ENCODE peak calls at places on chromosomes 12 and 14, in five cellular contexts. One of them, this sample, is unnamed.
A peak's percentile ranks its signal among the peaks of the same experiment; 100 is the strongest.

GRCh38 chr12:124440841-124441381 is 126.5 kb downstream of the NCOR2 start:
- DNase-seq in T-cell: no peak
- DNase-seq in stimulated activated CD4-positive, alpha-beta T cell treated with anti-CD3 and anti-CD28 coated beads, Interleukin-2, amount 100 ng/mL, for 48 hours: no peak
- DNase-seq in AG10803: no peak
- DNase-seq in mucosa of gallbladder: no peak
- DNase-seq in this sample: no peak

GRCh38 chr12:45634273-45634917 is 95.1 kb upstream of the ARID2 start:
- DNase-seq in T-cell: no peak
- DNase-seq in stimulated activated CD4-positive, alpha-beta T cell treated with anti-CD3 and anti-CD28 coated beads, Interleukin-2, amount 100 ng/mL, for 48 hours: no peak
- DNase-seq in AG10803: no peak
- DNase-seq in mucosa of gallbladder: no peak
- DNase-seq in this sample: no peak

GRCh38 chr14:30034049-30034635 is 106.5 kb upstream of the PRKD1 start:
- DNase-seq in T-cell: no peak
- DNase-seq in stimulated activated CD4-positive, alpha-beta T cell treated with anti-CD3 and anti-CD28 coated beads, Interleukin-2, amount 100 ng/mL, for 48 hours: no peak
- DNase-seq in AG10803: peak; percentile 51
- DNase-seq in mucosa of gallbladder: no peak
- DNase-seq in this sample: no peak

GRCh38 chr12:18320036-18320617 is 58.8 kb downstream of the PIK3C2G start:
- DNase-seq in T-cell: no peak
- DNase-seq in stimulated activated CD4-positive, alpha-beta T cell treated with anti-CD3 and anti-CD28 coated beads, Interleukin-2, amount 100 ng/mL, for 48 hours: no peak
- DNase-seq in AG10803: peak; percentile 91
- DNase-seq in mucosa of gallbladder: peak; percentile 44
- DNase-seq in this sample: no peak

GRCh38 chr12:90250041-90250440 is 541.4 kb upstream of the ATP2B1 start:
- DNase-seq in T-cell: no peak
- DNase-seq in stimulated activated CD4-positive, alpha-beta T cell treated with anti-CD3 and anti-CD28 coated beads, Interleukin-2, amount 100 ng/mL, for 48 hours: no peak
- DNase-seq in AG10803: no peak
- DNase-seq in mucosa of gallbladder: no peak
- DNase-seq in this sample: no peak

GRCh38 chr14:53953002-53953827 is 3.4 kb downstream of the BMP4 start:
- DNase-seq in T-cell: no peak
- DNase-seq in stimulated activated CD4-positive, alpha-beta T cell treated with anti-CD3 and anti-CD28 coated beads, Interleukin-2, amount 100 ng/mL, for 48 hours: no peak
- DNase-seq in AG10803: peak; percentile 33
- DNase-seq in mucosa of gallbladder: peak; percentile 89
- DNase-seq in this sample: peak; percentile 94

GRCh38 chr12:103645202-103645601 is 58.1 kb downstream of the STAB2 start:
- DNase-seq in T-cell: no peak
- DNase-seq in stimulated activated CD4-positive, alpha-beta T cell treated with anti-CD3 and anti-CD28 coated beads, Interleukin-2, amount 100 ng/mL, for 48 hours: no peak
- DNase-seq in AG10803: peak; percentile 24
- DNase-seq in mucosa of gallbladder: no peak
- DNase-seq in this sample: no peak

GRCh38 chr14:26389646-26390508 is 208.0 kb downstream of the NOVA1 start:
- DNase-seq in T-cell: no peak
- DNase-seq in stimulated activated CD4-positive, alpha-beta T cell treated with anti-CD3 and anti-CD28 coated beads, Interleukin-2, amount 100 ng/mL, for 48 hours: no peak
- DNase-seq in AG10803: peak; percentile 19
- DNase-seq in mucosa of gallbladder: no peak
- DNase-seq in this sample: no peak

GRCh38 chr14:95033851-95034622 is 123.3 kb downstream of the DICER1 start:
- DNase-seq in T-cell: no peak
- DNase-seq in stimulated activated CD4-positive, alpha-beta T cell treated with anti-CD3 and anti-CD28 coated beads, Interleukin-2, amount 100 ng/mL, for 48 hours: no peak
- DNase-seq in AG10803: no peak
- DNase-seq in mucosa of gallbladder: no peak
- DNase-seq in this sample: peak; percentile 73

GRCh38 chr12:74915718-74916117 is 293.9 kb downstream of the KCNC2 start:
- DNase-seq in T-cell: no peak
- DNase-seq in stimulated activated CD4-positive, alpha-beta T cell treated with anti-CD3 and anti-CD28 coated beads, Interleukin-2, amount 100 ng/mL, for 48 hours: no peak
- DNase-seq in AG10803: no peak
- DNase-seq in mucosa of gallbladder: no peak
- DNase-seq in this sample: no peak

GRCh38 chr12:115155665-115156645 is 472.0 kb upstream of the TBX3 start:
- DNase-seq in T-cell: no peak
- DNase-seq in stimulated activated CD4-positive, alpha-beta T cell treated with anti-CD3 and anti-CD28 coated beads, Interleukin-2, amount 100 ng/mL, for 48 hours: no peak
- DNase-seq in AG10803: peak; percentile 98
- DNase-seq in mucosa of gallbladder: no peak
- DNase-seq in this sample: no peak

GRCh38 chr12:100190013-100190394 is 10.6 kb upstream of the ACTR6 start:
- DNase-seq in T-cell: no peak
- DNase-seq in stimulated activated CD4-positive, alpha-beta T cell treated with anti-CD3 and anti-CD28 coated beads, Interleukin-2, amount 100 ng/mL, for 48 hours: no peak
- DNase-seq in AG10803: no peak
- DNase-seq in mucosa of gallbladder: no peak
- DNase-seq in this sample: peak; percentile 59

GRCh38 chr14:37650356-37651037 is 55.1 kb downstream of the TTC6 start:
- DNase-seq in T-cell: no peak
- DNase-seq in stimulated activated CD4-positive, alpha-beta T cell treated with anti-CD3 and anti-CD28 coated beads, Interleukin-2, amount 100 ng/mL, for 48 hours: no peak
- DNase-seq in AG10803: no peak
- DNase-seq in mucosa of gallbladder: no peak
- DNase-seq in this sample: no peak

GRCh38 chr14:54094765-54095164 is 138.1 kb upstream of the BMP4 start:
- DNase-seq in T-cell: no peak
- DNase-seq in stimulated activated CD4-positive, alpha-beta T cell treated with anti-CD3 and anti-CD28 coated beads, Interleukin-2, amount 100 ng/mL, for 48 hours: no peak
- DNase-seq in AG10803: no peak
- DNase-seq in mucosa of gallbladder: no peak
- DNase-seq in this sample: no peak

GRCh38 chr12:112140728-112141127 is 15.4 kb downstream of the TRAFD1 start:
- DNase-seq in T-cell: no peak
- DNase-seq in stimulated activated CD4-positive, alpha-beta T cell treated with anti-CD3 and anti-CD28 coated beads, Interleukin-2, amount 100 ng/mL, for 48 hours: no peak
- DNase-seq in AG10803: no peak
- DNase-seq in mucosa of gallbladder: no peak
- DNase-seq in this sample: peak; percentile 23

GRCh38 chr12:118330421-118331018 is 42.2 kb downstream of the TAOK3 start:
- DNase-seq in T-cell: no peak
- DNase-seq in stimulated activated CD4-positive, alpha-beta T cell treated with anti-CD3 and anti-CD28 coated beads, Interleukin-2, amount 100 ng/mL, for 48 hours: no peak
- DNase-seq in AG10803: peak; percentile 53
- DNase-seq in mucosa of gallbladder: no peak
- DNase-seq in this sample: no peak

GRCh38 chr14:102421366-102422057 is 58.8 kb downstream of the TECPR2 start:
- DNase-seq in T-cell: no peak
- DNase-seq in stimulated activated CD4-positive, alpha-beta T cell treated with anti-CD3 and anti-CD28 coated beads, Interleukin-2, amount 100 ng/mL, for 48 hours: no peak
- DNase-seq in AG10803: no peak
- DNase-seq in mucosa of gallbladder: no peak
- DNase-seq in this sample: no peak

GRCh38 chr14:103662591-103662990 is 33.6 kb downstream of the KLC1 start:
- DNase-seq in T-cell: no peak
- DNase-seq in stimulated activated CD4-positive, alpha-beta T cell treated with anti-CD3 and anti-CD28 coated beads, Interleukin-2, amount 100 ng/mL, for 48 hours: no peak
- DNase-seq in AG10803: no peak
- DNase-seq in mucosa of gallbladder: no peak
- DNase-seq in this sample: no peak

GRCh38 chr12:2372178-2372577 is 319.4 kb downstream of the CACNA1C start:
- DNase-seq in T-cell: no peak
- DNase-seq in stimulated activated CD4-positive, alpha-beta T cell treated with anti-CD3 and anti-CD28 coated beads, Interleukin-2, amount 100 ng/mL, for 48 hours: no peak
- DNase-seq in AG10803: no peak
- DNase-seq in mucosa of gallbladder: no peak
- DNase-seq in this sample: no peak

GRCh38 chr12:57732270-57732669 is 6.3 kb downstream of the AGAP2 start:
- DNase-seq in T-cell: no peak
- DNase-seq in stimulated activated CD4-positive, alpha-beta T cell treated with anti-CD3 and anti-CD28 coated beads, Interleukin-2, amount 100 ng/mL, for 48 hours: no peak
- DNase-seq in AG10803: no peak
- DNase-seq in mucosa of gallbladder: no peak
- DNase-seq in this sample: no peak

GRCh38 chr12:81998761-81999378 is 239.7 kb upstream of the PPFIA2 start:
- DNase-seq in T-cell: no peak
- DNase-seq in stimulated activated CD4-positive, alpha-beta T cell treated with anti-CD3 and anti-CD28 coated beads, Interleukin-2, amount 100 ng/mL, for 48 hours: no peak
- DNase-seq in AG10803: no peak
- DNase-seq in mucosa of gallbladder: no peak
- DNase-seq in this sample: no peak

GRCh38 chr14:60508707-60509437 is at the start of gene SIX6:
- DNase-seq in T-cell: no peak
- DNase-seq in stimulated activated CD4-positive, alpha-beta T cell treated with anti-CD3 and anti-CD28 coated beads, Interleukin-2, amount 100 ng/mL, for 48 hours: no peak
- DNase-seq in AG10803: peak; percentile 6
- DNase-seq in mucosa of gallbladder: no peak
- DNase-seq in this sample: no peak

GRCh38 chr14:81205639-81206038 is 15.1 kb downstream of the GTF2A1 start:
- DNase-seq in T-cell: no peak
- DNase-seq in stimulated activated CD4-positive, alpha-beta T cell treated with anti-CD3 and anti-CD28 coated beads, Interleukin-2, amount 100 ng/mL, for 48 hours: no peak
- DNase-seq in AG10803: no peak
- DNase-seq in mucosa of gallbladder: no peak
- DNase-seq in this sample: no peak

GRCh38 chr12:25387136-25388050 is 136.7 kb upstream of the KRAS start:
- DNase-seq in T-cell: peak; percentile 77
- DNase-seq in stimulated activated CD4-positive, alpha-beta T cell treated with anti-CD3 and anti-CD28 coated beads, Interleukin-2, amount 100 ng/mL, for 48 hours: peak; percentile 68
- DNase-seq in AG10803: peak; percentile 88
- DNase-seq in mucosa of gallbladder: peak; percentile 91
- DNase-seq in this sample: peak; percentile 90

GRCh38 chr12:26723379-26724308 is 109.3 kb downstream of the ITPR2 start:
- DNase-seq in T-cell: no peak
- DNase-seq in stimulated activated CD4-positive, alpha-beta T cell treated with anti-CD3 and anti-CD28 coated beads, Interleukin-2, amount 100 ng/mL, for 48 hours: no peak
- DNase-seq in AG10803: peak; percentile 58
- DNase-seq in mucosa of gallbladder: no peak
- DNase-seq in this sample: no peak

GRCh38 chr12:65972149-65972548 is 147.9 kb downstream of the HMGA2 start:
- DNase-seq in T-cell: no peak
- DNase-seq in stimulated activated CD4-positive, alpha-beta T cell treated with anti-CD3 and anti-CD28 coated beads, Interleukin-2, amount 100 ng/mL, for 48 hours: no peak
- DNase-seq in AG10803: no peak
- DNase-seq in mucosa of gallbladder: no peak
- DNase-seq in this sample: no peak

GRCh38 chr14:80955434-80955939 is at the start of gene TSHR:
- DNase-seq in T-cell: no peak
- DNase-seq in stimulated activated CD4-positive, alpha-beta T cell treated with anti-CD3 and anti-CD28 coated beads, Interleukin-2, amount 100 ng/mL, for 48 hours: no peak
- DNase-seq in AG10803: no peak
- DNase-seq in mucosa of gallbladder: no peak
- DNase-seq in this sample: no peak

This sample was measured in osteocyte.